ENCODE peak calls at places on chromosomes 3 and 15, in six cellular contexts. C is IMR-90, P is neuronal stem cell, B is mesenchymal stem cell, L is trophoblast cell, T is H1. E is an unnamed sample. For H3K4me1, the result is how much of the 10 kb centered on the place peaks cover.

GRCh38 chr3:133466531-133467386 is 66.9 kb downstream of the BFSP2 start:
- DNase-seq in C (no peak), P (no peak), B (no peak), L (peak), T (no peak), E (no peak)

GRCh38 chr15:40762919-40763800 is 708 bp upstream of the GCHFR start:
- DNase-seq in C (peak), P (no peak), B (no peak), L (peak), T (no peak), E (peak)

GRCh38 chr3:195078891-195079440 is 192.0 kb downstream of the XXYLT1 start:
- DNase-seq in C (no peak), P (no peak), B (no peak), L (no peak), T (no peak), E (no peak)

GRCh38 chr15:25250906-25251622 is 187.8 kb downstream of the UBE3A start:
- DNase-seq in C (no peak), P (no peak), B (no peak), L (no peak), T (no peak), E (peak)

GRCh38 chr15:59432389-59432788 is 5.6 kb upstream of the FAM81A start:
- DNase-seq in C (no peak), P (no peak), B (no peak), L (no peak), T (no peak), E (no peak)

GRCh38 chr3:61820306-61820992 is 259.1 kb downstream of the PTPRG start:
- DNase-seq in C (no peak), P (no peak), B (no peak), L (no peak), T (no peak), E (no peak)

GRCh38 chr15:35547775-35548364 is 1.9 kb upstream of the DPH6 start:
- DNase-seq in C (no peak), P (peak), B (no peak), L (no peak), T (no peak), E (peak)

GRCh38 chr3:192812736-192813383 is 85.5 kb upstream of the FGF12 start:
- DNase-seq in C (peak), P (peak), B (peak), L (peak), T (no peak), E (no peak)

GRCh38 chr3:169347597-169347996 is 315.9 kb downstream of the MECOM start:
- DNase-seq in C (no peak), P (no peak), B (no peak), L (no peak), T (no peak), E (no peak)

GRCh38 chr15:89457086-89457485 is 39.3 kb downstream of the RHCG start:
- DNase-seq in C (peak), P (no peak), B (peak), L (peak), T (no peak), E (no peak)

GRCh38 chr15:87672309-87672897 is 584.1 kb downstream of the NTRK3 start:
- DNase-seq in C (peak), P (peak), B (peak), L (peak), T (peak), E (peak)

GRCh38 chr3:98670020-98670419 is 76.6 kb upstream of the CPOX start:
- DNase-seq in C (no peak), P (no peak), B (no peak), L (no peak), T (no peak), E (no peak)

GRCh38 chr3:181782306-181782924 is 70.7 kb downstream of the SOX2 start:
- DNase-seq in C (no peak), P (no peak), B (peak), L (no peak), T (no peak), E (no peak)

GRCh38 chr15:98324341-98324970 is 323.9 kb upstream of the IGF1R start:
- DNase-seq in C (no peak), P (no peak), B (no peak), L (no peak), T (no peak), E (no peak)

GRCh38 chr3:140580746-140581145 is 97.1 kb upstream of the TRIM42 start:
- DNase-seq in C (no peak), P (no peak), B (no peak), L (no peak), T (no peak), E (no peak)

GRCh38 chr15:39511915-39512260 is 69.0 kb upstream of the THBS1 start:
- DNase-seq in C (peak), P (no peak), B (peak), L (no peak), T (no peak), E (no peak)

GRCh38 chr15:58369956-58370355 is 61.8 kb upstream of the LIPC start:
- DNase-seq in C (no peak), P (no peak), B (no peak), L (peak), T (no peak), E (no peak)

GRCh38 chr3:169623971-169624370 is 39.5 kb downstream of the MECOM start:
- DNase-seq in C (no peak), P (no peak), B (no peak), L (no peak), T (no peak), E (no peak)

GRCh38 chr3:71998995-71999673 is 214.2 kb upstream of the PROK2 start:
- DNase-seq in C (peak), P (no peak), B (peak), L (no peak), T (no peak), E (no peak)

GRCh38 chr3:38497026-38497425 is 886 bp downstream of the EXOG start:
- DNase-seq in C (peak), P (no peak), B (peak), L (no peak), T (no peak), E (no peak)

GRCh38 chr3:14481646-14482036 is 58.5 kb downstream of the GRIP2 start:
- DNase-seq in C (no peak), P (no peak), B (no peak), L (no peak), T (no peak), E (no peak)

GRCh38 chr15:69554321-69554961 is 101.8 kb downstream of the RPLP1 start:
- DNase-seq in C (peak), P (no peak), B (no peak), L (peak), T (no peak), E (no peak)

GRCh38 chr15:92580933-92581445 is 74.6 kb downstream of the FAM174B start:
- DNase-seq in C (no peak), P (no peak), B (no peak), L (no peak), T (no peak), E (no peak)

GRCh38 chr3:30689202-30689641 is 82.8 kb downstream of the TGFBR2 start:
- DNase-seq in C (peak), P (no peak), B (peak), L (no peak), T (no peak), E (no peak)

GRCh38 chr3:13853978-13854296 is 25.9 kb downstream of the WNT7A start:
- DNase-seq in C (no peak), P (no peak), B (no peak), L (peak), T (no peak), E (no peak)

GRCh38 chr15:34158355-34158754 is 51.5 kb downstream of the KATNBL1 start:
- DNase-seq in C (no peak), P (no peak), B (no peak), L (no peak), T (no peak), E (no peak)

GRCh38 chr3:65151660-65152059 is 463.9 kb upstream of the ADAMTS9 start:
- DNase-seq in C (no peak), P (no peak), B (peak), L (no peak), T (no peak), E (no peak)

GRCh38 chr15:37995461-37996347 is 61.3 kb downstream of the TMCO5A start:
- DNase-seq in C (peak), P (peak), B (peak), L (peak), T (no peak), E (no peak)

GRCh38 chr15:29275855-29276254 is 6.2 kb upstream of the NSMCE3 start:
- DNase-seq in C (no peak), P (no peak), B (no peak), L (no peak), T (no peak), E (no peak)

GRCh38 chr3:158091526-158091925 is 14.7 kb downstream of the SHOX2 start:
- DNase-seq in C (peak), P (no peak), B (peak), L (peak), T (no peak), E (no peak)

GRCh38 chr3:159418571-159419526 is 569.8 kb upstream of the IL12A start:
- DNase-seq in C (peak), P (no peak), B (peak), L (peak), T (no peak), E (no peak)

GRCh38 chr15:98866503-98866902 is 141.1 kb downstream of the PGPEP1L start:
- DNase-seq in C (peak), P (no peak), B (peak), L (peak), T (no peak), E (no peak)

GRCh38 chr3:169337541-169337940 is 326.0 kb downstream of the MECOM start:
- DNase-seq in C (no peak), P (no peak), B (no peak), L (no peak), T (no peak), E (no peak)

GRCh38 chr15:41828747-41829270 is 917 bp downstream of the JMJD7 start:
- DNase-seq in C (peak), P (no peak), B (peak), L (no peak), T (no peak), E (no peak)

GRCh38 chr15:63599401-63600000 is 2.3 kb downstream of the FBXL22 start:
- DNase-seq in C (no peak), P (no peak), B (peak), L (peak), T (no peak), E (peak)

GRCh38 chr3:9214599-9214998 is 34.8 kb downstream of the SRGAP3 start:
- DNase-seq in C (peak), P (no peak), B (no peak), L (no peak), T (no peak), E (no peak)

GRCh38 chr3:42936157-42936981 is 30.4 kb downstream of the ZNF662 start:
- DNase-seq in C (peak), P (no peak), B (no peak), L (no peak), T (no peak), E (no peak)

GRCh38 chr3:40312661-40313226 is 3.2 kb downstream of the EIF1B start:
- DNase-seq in C (peak), P (no peak), B (peak), L (peak), T (no peak), E (no peak)

GRCh38 chr3:161349529-161350278 is 21.6 kb downstream of the SPTSSB start:
- DNase-seq in C (peak), P (no peak), B (peak), L (peak), T (no peak), E (no peak)

GRCh38 chr3:146834917-146835316 is 229.8 kb upstream of the PLSCR5 start:
- DNase-seq in C (no peak), P (no peak), B (no peak), L (no peak), T (no peak), E (no peak)

GRCh38 chr3:131975047-131975446 is 59.8 kb downstream of the CPNE4 start:
- DNase-seq in C (no peak), P (no peak), B (no peak), L (no peak), T (no peak), E (no peak)
- H3K14ac ChIP-seq in C (no peak), P (no peak), B (no peak), L (no peak), T (no peak), E (no peak)

DNA sequence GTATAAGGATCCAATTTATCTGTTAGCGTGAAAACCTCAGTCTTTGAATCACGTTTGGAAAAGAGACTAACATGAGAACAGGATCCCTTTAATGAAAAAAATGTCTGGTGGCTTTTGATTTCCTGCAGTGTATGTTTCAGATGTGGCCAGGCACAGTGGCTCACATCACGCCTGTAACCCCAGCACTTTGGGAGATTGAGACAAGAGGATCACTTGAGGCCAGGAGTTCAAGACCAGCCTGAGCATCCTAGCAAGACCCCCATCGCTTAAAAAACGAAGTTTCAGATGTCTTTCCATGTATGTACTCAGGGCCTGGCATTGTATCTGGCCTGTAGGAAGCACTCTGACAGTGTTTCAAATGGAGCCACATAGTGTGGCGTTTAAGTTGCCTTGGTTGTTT is 169.3 kb downstream of the KLHL25 start:
- DNase-seq in C (no peak), P (no peak), B (no peak), L (no peak), T (no peak), E (no peak)
- H3K4me1 ChIP-seq in C (under half), P (under half), B (under half), L (under half), T (under half), E (under half)

GRCh38 chr3:196546537-196546936 is 21.8 kb downstream of the WDR53 start:
- DNase-seq in C (no peak), P (no peak), B (no peak), L (no peak), T (no peak), E (no peak)
- H3K14ac ChIP-seq in C (no peak), P (no peak), B (no peak), L (no peak), T (no peak), E (no peak)

DNA sequence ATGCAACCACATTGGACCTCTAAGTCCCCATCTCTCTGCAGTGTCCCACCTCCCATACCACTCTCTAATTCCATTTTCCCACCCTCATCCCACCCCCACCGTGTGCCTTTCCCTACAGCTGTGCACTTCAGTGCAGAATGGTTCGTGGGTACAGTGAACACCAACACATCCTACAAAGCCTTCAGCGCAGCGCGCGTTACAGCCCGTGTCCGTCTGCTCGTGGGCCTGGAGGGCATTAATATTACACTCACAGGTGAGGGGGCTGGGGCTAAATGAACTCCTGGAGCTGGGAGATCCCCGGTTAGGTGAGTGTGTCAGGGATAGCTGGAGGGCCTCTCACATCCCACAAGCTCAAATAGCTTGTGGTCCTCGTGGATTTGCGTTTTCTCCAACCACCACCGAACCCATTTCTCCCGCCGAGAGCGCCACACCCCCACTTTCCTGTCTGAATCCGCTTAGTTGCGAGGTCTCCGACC is 1.9 kb downstream of the DUOXA2 start:
- DNase-seq in C (no peak), P (no peak), B (no peak), L (no peak), T (no peak), E (no peak)
- H3K4me1 ChIP-seq in C (under half), P (under half), B (under half), L (under half), T (under half), E (under half)

GRCh38 chr15:50186090-50186489 is 4.1 kb downstream of the SLC27A2 start:
- DNase-seq in C (no peak), P (no peak), B (no peak), L (no peak), T (no peak), E (no peak)
- H3K14ac ChIP-seq in C (no peak), P (no peak), B (no peak), L (no peak), T (no peak), E (no peak)

DNA sequence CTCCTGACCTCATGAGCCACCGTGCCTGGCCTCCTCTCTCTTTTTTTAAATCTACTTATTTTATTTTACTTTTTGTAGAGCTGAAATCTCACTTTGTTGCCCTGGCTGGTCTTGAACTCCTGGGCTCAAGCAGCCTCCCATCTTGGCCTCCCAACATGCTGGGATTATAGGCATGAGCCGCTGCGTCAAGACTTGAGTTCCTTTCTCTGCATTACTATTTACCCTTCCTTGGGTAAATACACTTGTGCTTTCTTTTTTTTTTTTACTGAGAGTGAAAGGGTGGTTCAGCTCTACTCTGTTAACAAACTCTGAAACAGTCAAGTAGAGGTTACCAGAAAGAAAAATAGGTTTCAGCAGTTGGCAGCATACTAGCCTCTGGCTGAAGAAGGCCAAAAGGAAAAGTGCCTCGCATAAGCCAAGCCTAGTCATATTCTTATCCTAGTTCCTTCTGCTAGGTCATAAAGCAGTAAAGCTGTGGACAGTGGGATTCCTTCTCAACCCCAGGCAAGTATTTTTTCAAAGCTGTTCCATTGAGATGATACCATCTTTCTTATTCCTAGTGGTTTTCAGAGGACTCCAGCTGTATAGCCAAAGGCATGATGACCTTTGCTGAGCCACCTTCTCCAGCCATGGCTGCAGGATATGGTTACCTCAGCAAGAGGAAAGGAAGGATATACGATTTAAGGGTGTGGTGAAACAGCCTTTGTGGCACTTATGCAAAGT is 135.1 kb downstream of the RBPMS2 start:
- DNase-seq in C (no peak), P (no peak), B (peak), L (peak), T (no peak), E (no peak)
- H3K4me1 ChIP-seq in C (under half), P (under half), B (under half), L (under half), T (under half), E (under half)

DNA sequence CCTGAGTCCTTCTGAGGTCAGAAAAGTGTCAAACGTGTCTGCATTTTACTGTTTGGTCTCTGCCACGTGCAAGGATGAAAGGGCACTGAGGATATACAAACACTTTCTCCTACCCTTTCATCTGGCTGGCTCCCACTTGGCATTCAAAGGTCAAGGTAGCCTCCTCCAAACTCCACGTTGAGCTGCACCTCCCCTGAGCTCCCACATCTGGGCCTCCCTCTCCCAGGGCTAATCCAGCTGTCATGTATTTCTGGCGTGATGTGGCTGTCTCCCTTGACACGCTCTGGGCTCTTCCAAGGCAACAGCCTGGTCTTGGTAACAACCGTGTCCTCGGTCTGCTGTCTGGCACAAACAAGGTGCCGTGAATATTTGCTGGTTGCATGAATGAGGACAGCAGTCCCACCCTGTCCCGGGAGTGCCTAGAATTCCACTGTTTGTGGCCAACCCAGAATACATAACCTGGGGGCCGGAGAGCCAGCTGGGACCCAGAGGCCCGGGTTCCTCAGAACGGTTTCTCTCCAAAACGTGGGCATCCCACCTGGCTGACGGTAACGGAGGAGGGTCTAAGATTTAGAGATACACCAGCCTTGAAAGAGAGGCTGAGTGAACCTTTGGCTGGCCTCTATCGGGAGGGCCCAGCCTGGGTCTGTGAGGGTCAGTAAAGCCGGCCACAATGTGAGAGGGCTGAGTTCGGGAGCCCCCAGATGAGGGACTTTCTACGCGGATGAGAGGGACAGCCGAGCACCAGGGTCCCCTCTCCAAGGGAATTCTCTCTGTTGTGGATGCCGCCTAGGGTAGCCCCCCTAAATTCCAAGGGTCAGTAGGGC is 767 bp downstream of the GLT8D1 start:
- DNase-seq in C (peak), P (no peak), B (peak), L (peak), T (no peak), E (no peak)
- H3K14ac ChIP-seq in C (peak), P (peak), B (peak), L (peak), T (no peak), E (no peak)

DNA sequence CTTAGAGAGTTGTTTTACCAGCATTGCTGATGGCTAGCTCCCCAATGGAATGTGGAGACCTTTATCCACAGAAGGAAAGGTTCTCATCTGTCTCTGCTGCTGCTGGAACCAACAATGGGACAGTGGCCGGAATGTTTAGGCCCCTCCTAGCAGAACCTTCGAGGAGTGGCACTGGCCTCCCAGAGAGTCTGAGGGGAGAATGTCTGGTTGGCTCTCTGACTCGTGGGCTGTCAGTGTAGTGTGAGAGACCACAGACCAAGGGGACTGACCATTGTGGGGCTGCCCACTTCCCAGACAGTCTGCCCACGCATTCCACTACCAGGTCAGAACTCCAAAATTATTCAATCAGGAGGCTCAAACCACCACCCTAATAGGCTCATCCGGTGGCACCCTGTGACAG is 5.1 kb downstream of the RASL12 start:
- DNase-seq in C (no peak), P (no peak), B (no peak), L (no peak), T (no peak), E (no peak)
- H3K4me1 ChIP-seq in C (under half), P (under half), B (under half), L (under half), T (under half), E (under half)

GRCh38 chr15:46677491-46677890 is 1039.8 kb upstream of the SEMA6D start:
- DNase-seq in C (no peak), P (no peak), B (no peak), L (no peak), T (no peak), E (no peak)
- H3K14ac ChIP-seq in C (no peak), P (no peak), B (no peak), L (no peak), T (no peak), E (no peak)